ENCODE peak calls at places on chromosomes 7 and 10, in eight cellular contexts. One of them, this sample, is unnamed.

GRCh38 chr10:132363921-132364593 is 32.1 kb downstream of the LRRC27 start:
- DNase-seq in AG04450: peak
- DNase-seq in dorsolateral prefrontal cortex: no peak
- DNase-seq in fibroblast of mammary gland: peak
- DNase-seq in Peyer's patch: peak
- DNase-seq in A673: peak
- DNase-seq in SK-N-SH: peak
- DNase-seq in IMR-90: no peak
- DNase-seq in this sample: peak

GRCh38 chr10:11712761-11713160 is 29.4 kb upstream of the ECHDC3 start:
- DNase-seq in AG04450: no peak
- DNase-seq in dorsolateral prefrontal cortex: no peak
- DNase-seq in fibroblast of mammary gland: peak
- DNase-seq in Peyer's patch: no peak
- DNase-seq in A673: no peak
- DNase-seq in SK-N-SH: no peak
- DNase-seq in IMR-90: peak
- DNase-seq in this sample: peak

GRCh38 chr7:80542398-80542797 is 30.5 kb upstream of the GNAT3 start:
- DNase-seq in AG04450: peak
- DNase-seq in dorsolateral prefrontal cortex: no peak
- DNase-seq in fibroblast of mammary gland: peak
- DNase-seq in Peyer's patch: no peak
- DNase-seq in A673: peak
- DNase-seq in SK-N-SH: no peak
- DNase-seq in IMR-90: peak
- DNase-seq in this sample: peak

GRCh38 chr7:82593780-82594179 is 150.2 kb upstream of the CACNA2D1 start:
- DNase-seq in AG04450: no peak
- DNase-seq in dorsolateral prefrontal cortex: no peak
- DNase-seq in fibroblast of mammary gland: peak
- DNase-seq in Peyer's patch: no peak
- DNase-seq in A673: no peak
- DNase-seq in SK-N-SH: no peak
- DNase-seq in IMR-90: peak
- DNase-seq in this sample: no peak

GRCh38 chr10:47104101-47104707 is 193.0 kb downstream of the PTPN20 start:
- DNase-seq in AG04450: peak
- DNase-seq in dorsolateral prefrontal cortex: no peak
- DNase-seq in fibroblast of mammary gland: no peak
- DNase-seq in Peyer's patch: no peak
- DNase-seq in A673: no peak
- DNase-seq in SK-N-SH: no peak
- DNase-seq in IMR-90: peak
- DNase-seq in this sample: no peak

GRCh38 chr10:102596506-102596971 is 47.7 kb upstream of the TRIM8 start:
- DNase-seq in AG04450: no peak
- DNase-seq in dorsolateral prefrontal cortex: peak
- DNase-seq in fibroblast of mammary gland: peak
- DNase-seq in Peyer's patch: no peak
- DNase-seq in A673: peak
- DNase-seq in SK-N-SH: peak
- DNase-seq in IMR-90: peak
- DNase-seq in this sample: peak

GRCh38 chr10:26457088-26457487 is 18.9 kb downstream of the APBB1IP start:
- DNase-seq in AG04450: no peak
- DNase-seq in dorsolateral prefrontal cortex: no peak
- DNase-seq in fibroblast of mammary gland: no peak
- DNase-seq in Peyer's patch: no peak
- DNase-seq in A673: no peak
- DNase-seq in SK-N-SH: no peak
- DNase-seq in IMR-90: no peak
- DNase-seq in this sample: no peak

GRCh38 chr10:93452143-93452542 is 30.0 kb downstream of the MYOF start:
- DNase-seq in AG04450: no peak
- DNase-seq in dorsolateral prefrontal cortex: no peak
- DNase-seq in fibroblast of mammary gland: no peak
- DNase-seq in Peyer's patch: no peak
- DNase-seq in A673: no peak
- DNase-seq in SK-N-SH: no peak
- DNase-seq in IMR-90: no peak
- DNase-seq in this sample: no peak

GRCh38 chr7:126690848-126691751 is 561.6 kb downstream of the GRM8 start:
- DNase-seq in AG04450: no peak
- DNase-seq in dorsolateral prefrontal cortex: no peak
- DNase-seq in fibroblast of mammary gland: no peak
- DNase-seq in Peyer's patch: no peak
- DNase-seq in A673: no peak
- DNase-seq in SK-N-SH: no peak
- DNase-seq in IMR-90: no peak
- DNase-seq in this sample: no peak

GRCh38 chr7:101400751-101401150 is 38.1 kb downstream of the COL26A1 start:
- DNase-seq in AG04450: no peak
- DNase-seq in dorsolateral prefrontal cortex: no peak
- DNase-seq in fibroblast of mammary gland: no peak
- DNase-seq in Peyer's patch: no peak
- DNase-seq in A673: no peak
- DNase-seq in SK-N-SH: no peak
- DNase-seq in IMR-90: no peak
- DNase-seq in this sample: no peak

GRCh38 chr10:100374137-100374655 is 27.2 kb downstream of the SCD start:
- DNase-seq in AG04450: no peak
- DNase-seq in dorsolateral prefrontal cortex: no peak
- DNase-seq in fibroblast of mammary gland: no peak
- DNase-seq in Peyer's patch: no peak
- DNase-seq in A673: no peak
- DNase-seq in SK-N-SH: peak
- DNase-seq in IMR-90: no peak
- DNase-seq in this sample: no peak

DNA sequence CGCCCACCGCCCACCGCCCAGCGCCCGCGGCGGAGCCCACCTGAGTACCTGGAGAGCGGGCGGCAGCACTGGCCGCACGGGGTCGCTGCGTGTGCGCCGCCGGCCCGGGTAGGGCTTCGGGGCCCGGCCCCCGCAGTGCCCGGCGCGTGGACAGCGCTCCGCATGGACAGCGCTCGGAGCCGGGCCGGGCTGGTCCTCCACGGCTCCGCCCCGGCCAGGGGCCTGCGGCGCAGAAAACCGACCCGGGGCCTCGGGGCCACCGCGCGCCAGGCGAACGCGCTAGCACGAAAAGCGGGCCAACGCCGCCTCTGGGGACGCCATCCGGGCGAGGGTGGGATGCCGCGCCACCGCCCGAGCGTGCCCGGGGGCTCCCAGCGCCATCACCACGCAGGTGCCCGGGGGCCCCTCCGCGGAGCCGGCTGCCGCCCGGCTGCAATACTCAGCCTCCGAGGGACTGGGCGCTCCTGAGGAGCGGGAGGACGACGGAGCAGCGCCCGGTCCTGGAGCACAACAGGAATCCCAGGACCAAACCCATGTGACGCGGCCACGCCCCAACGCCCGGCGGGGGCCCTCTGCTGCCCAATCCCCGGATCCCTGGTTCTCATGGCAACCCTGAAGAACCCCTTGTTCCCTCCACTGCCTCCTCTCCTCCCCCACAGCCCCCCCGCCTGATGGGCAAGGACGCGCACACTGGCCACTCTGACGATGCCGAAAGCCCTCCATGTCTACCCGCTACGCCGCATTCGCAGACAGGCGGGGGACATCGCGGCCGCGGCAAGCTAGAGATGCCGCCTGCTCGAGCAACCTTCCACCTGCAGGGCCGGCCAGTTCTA is at the start of gene GRB10:
- DNase-seq in AG04450: no peak
- DNase-seq in dorsolateral prefrontal cortex: peak
- DNase-seq in fibroblast of mammary gland: peak
- DNase-seq in Peyer's patch: peak
- DNase-seq in A673: no peak
- DNase-seq in SK-N-SH: peak
- DNase-seq in IMR-90: peak
- DNase-seq in this sample: peak
- TF ChIP-seq CTCF in AG04450: peak
- TF ChIP-seq CTCF in dorsolateral prefrontal cortex: no peak
- TF ChIP-seq CTCF in fibroblast of mammary gland: no peak
- TF ChIP-seq CTCF in Peyer's patch: peak
- TF ChIP-seq CTCF in A673: no peak
- TF ChIP-seq CTCF in SK-N-SH: no peak
- TF ChIP-seq CTCF in IMR-90: peak
- TF ChIP-seq CTCF in this sample: peak

DNA sequence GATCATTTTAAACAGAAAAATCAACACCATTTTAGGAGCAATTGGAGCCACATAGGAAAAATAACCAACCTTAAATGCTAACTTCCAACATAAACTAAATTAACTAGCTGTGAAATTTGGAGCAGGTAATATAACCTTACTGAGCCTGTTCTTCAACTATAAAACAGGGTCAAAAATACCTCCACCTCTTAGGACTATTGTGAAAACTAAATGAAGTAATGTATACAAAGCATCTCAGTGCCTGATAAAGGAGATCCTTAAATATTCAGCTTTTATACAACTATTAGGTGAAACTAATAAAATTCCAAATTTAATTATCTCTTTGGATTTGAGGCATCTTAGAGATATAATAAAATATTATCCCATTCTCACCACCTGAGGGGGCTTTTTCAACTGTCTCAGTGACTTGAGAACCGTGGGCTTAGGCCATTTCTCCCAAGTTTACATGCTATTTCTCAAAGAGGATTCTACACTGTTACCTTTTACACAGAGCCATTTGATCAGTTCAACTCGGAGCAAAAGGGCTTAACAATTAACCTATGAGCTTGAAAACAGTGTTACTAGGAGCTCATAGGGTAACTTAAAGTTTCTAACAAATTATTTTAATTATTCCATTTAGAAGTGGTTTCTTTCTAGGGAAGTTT is 165.0 kb upstream of the ASAH2 start:
- DNase-seq in AG04450: no peak
- DNase-seq in dorsolateral prefrontal cortex: no peak
- DNase-seq in fibroblast of mammary gland: peak
- DNase-seq in Peyer's patch: no peak
- DNase-seq in A673: peak
- DNase-seq in SK-N-SH: peak
- DNase-seq in IMR-90: peak
- DNase-seq in this sample: peak
- H3K4me3 ChIP-seq in AG04450: no peak
- H3K4me3 ChIP-seq in dorsolateral prefrontal cortex: peak
- H3K4me3 ChIP-seq in fibroblast of mammary gland: peak
- H3K4me3 ChIP-seq in Peyer's patch: no peak
- H3K4me3 ChIP-seq in A673: no peak
- H3K4me3 ChIP-seq in SK-N-SH: no peak
- H3K4me3 ChIP-seq in IMR-90: no peak
- H3K4me3 ChIP-seq in this sample: no peak

GRCh38 chr7:45890902-45891461 is 2.7 kb downstream of the IGFBP1 start:
- DNase-seq in AG04450: no peak
- DNase-seq in dorsolateral prefrontal cortex: no peak
- DNase-seq in fibroblast of mammary gland: peak
- DNase-seq in Peyer's patch: no peak
- DNase-seq in A673: peak
- DNase-seq in SK-N-SH: peak
- DNase-seq in IMR-90: peak
- DNase-seq in this sample: peak

GRCh38 chr7:45890125-45890901 is 2.0 kb downstream of the IGFBP1 start:
- DNase-seq in AG04450: no peak
- DNase-seq in dorsolateral prefrontal cortex: no peak
- DNase-seq in fibroblast of mammary gland: no peak
- DNase-seq in Peyer's patch: no peak
- DNase-seq in A673: no peak
- DNase-seq in SK-N-SH: no peak
- DNase-seq in IMR-90: no peak
- DNase-seq in this sample: no peak

GRCh38 chr7:45892407-45893035 is 4.2 kb downstream of the IGFBP1 start:
- DNase-seq in AG04450: no peak
- DNase-seq in dorsolateral prefrontal cortex: no peak
- DNase-seq in fibroblast of mammary gland: no peak
- DNase-seq in Peyer's patch: no peak
- DNase-seq in A673: no peak
- DNase-seq in SK-N-SH: no peak
- DNase-seq in IMR-90: no peak
- DNase-seq in this sample: no peak

GRCh38 chr7:45893374-45893995 is 5.2 kb downstream of the IGFBP1 start:
- DNase-seq in AG04450: no peak
- DNase-seq in dorsolateral prefrontal cortex: no peak
- DNase-seq in fibroblast of mammary gland: no peak
- DNase-seq in Peyer's patch: no peak
- DNase-seq in A673: no peak
- DNase-seq in SK-N-SH: no peak
- DNase-seq in IMR-90: no peak
- DNase-seq in this sample: no peak

GRCh38 chr7:45891462-45892402 is 3.4 kb downstream of the IGFBP1 start:
- DNase-seq in AG04450: no peak
- DNase-seq in dorsolateral prefrontal cortex: no peak
- DNase-seq in fibroblast of mammary gland: no peak
- DNase-seq in Peyer's patch: no peak
- DNase-seq in A673: no peak
- DNase-seq in SK-N-SH: no peak
- DNase-seq in IMR-90: no peak
- DNase-seq in this sample: no peak
- TF ChIP-seq CTCF in AG04450: no peak
- TF ChIP-seq CTCF in dorsolateral prefrontal cortex: no peak
- TF ChIP-seq CTCF in fibroblast of mammary gland: no peak
- TF ChIP-seq CTCF in Peyer's patch: no peak
- TF ChIP-seq CTCF in A673: peak
- TF ChIP-seq CTCF in SK-N-SH: no peak
- TF ChIP-seq CTCF in IMR-90: no peak
- TF ChIP-seq CTCF in this sample: no peak

GRCh38 chr10:128178319-128178937 is 52.2 kb upstream of the MKI67 start:
- DNase-seq in AG04450: no peak
- DNase-seq in dorsolateral prefrontal cortex: no peak
- DNase-seq in fibroblast of mammary gland: peak
- DNase-seq in Peyer's patch: no peak
- DNase-seq in A673: peak
- DNase-seq in SK-N-SH: peak
- DNase-seq in IMR-90: peak
- DNase-seq in this sample: peak

GRCh38 chr10:128185627-128186026 is 59.4 kb upstream of the MKI67 start:
- DNase-seq in AG04450: no peak
- DNase-seq in dorsolateral prefrontal cortex: no peak
- DNase-seq in fibroblast of mammary gland: no peak
- DNase-seq in Peyer's patch: no peak
- DNase-seq in A673: no peak
- DNase-seq in SK-N-SH: no peak
- DNase-seq in IMR-90: no peak
- DNase-seq in this sample: no peak

GRCh38 chr10:128174581-128175559 is 48.6 kb upstream of the MKI67 start:
- DNase-seq in AG04450: no peak
- DNase-seq in dorsolateral prefrontal cortex: no peak
- DNase-seq in fibroblast of mammary gland: no peak
- DNase-seq in Peyer's patch: no peak
- DNase-seq in A673: no peak
- DNase-seq in SK-N-SH: no peak
- DNase-seq in IMR-90: no peak
- DNase-seq in this sample: no peak

DNA sequence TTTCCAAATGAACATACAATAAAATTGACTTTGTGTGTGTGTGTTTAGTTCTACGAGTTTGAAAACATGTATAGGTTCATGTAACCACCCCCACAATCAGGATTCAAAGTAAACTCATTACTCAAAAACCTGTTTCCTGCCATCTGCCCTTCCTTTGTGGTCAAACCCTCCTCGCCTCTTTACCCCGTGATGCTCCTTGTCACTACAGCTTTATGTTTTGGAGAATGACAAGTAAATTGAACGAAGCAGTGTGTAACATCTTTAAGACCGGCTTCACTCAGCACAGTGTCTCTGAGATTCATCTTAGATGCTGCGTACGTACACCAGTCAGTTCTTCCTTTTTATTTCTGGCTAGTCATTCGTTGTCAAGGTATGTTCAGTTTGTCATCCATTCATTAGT is 54.6 kb upstream of the MKI67 start:
- DNase-seq in AG04450: no peak
- DNase-seq in dorsolateral prefrontal cortex: no peak
- DNase-seq in fibroblast of mammary gland: no peak
- DNase-seq in Peyer's patch: no peak
- DNase-seq in A673: no peak
- DNase-seq in SK-N-SH: no peak
- DNase-seq in IMR-90: no peak
- DNase-seq in this sample: no peak
- H3K4me3 ChIP-seq in AG04450: no peak
- H3K4me3 ChIP-seq in dorsolateral prefrontal cortex: no peak
- H3K4me3 ChIP-seq in fibroblast of mammary gland: no peak
- H3K4me3 ChIP-seq in Peyer's patch: no peak
- H3K4me3 ChIP-seq in A673: no peak
- H3K4me3 ChIP-seq in SK-N-SH: no peak
- H3K4me3 ChIP-seq in IMR-90: no peak
- H3K4me3 ChIP-seq in this sample: no peak